ENCODE peak calls at places on chromosomes 7 and 10, in eight cellular contexts. W, C, S, R, E, L, X and Z are unnamed samples.

GRCh38 chr7:13880789-13881188 is 108.7 kb downstream of the ETV1 start:
- DNase-seq in W (no peak), C (no peak), S (peak; percentile 86), R (no peak), E (no peak), L (no peak), X (no peak), Z (no peak)

GRCh38 chr10:114131094-114131493 is 42.9 kb downstream of the CCDC186 start:
- DNase-seq in W (no peak), C (no peak), S (no peak), R (peak; percentile 80), E (no peak), L (no peak), X (no peak), Z (no peak)

GRCh38 chr10:97319671-97320479 is 804 bp downstream of the FRAT1 start:
- DNase-seq in W (no peak), C (no peak), S (peak; percentile 21), R (peak; percentile 51), E (peak; percentile 7), L (peak; percentile 52), X (peak; percentile 85), Z (peak; percentile 37)

GRCh38 chr7:50751136-50751535 is 31.6 kb downstream of the GRB10 start:
- DNase-seq in W (no peak), C (no peak), S (no peak), R (no peak), E (no peak), L (no peak), X (no peak), Z (no peak)

GRCh38 chr7:92788559-92789183 is 47.7 kb downstream of the CDK6 start:
- DNase-seq in W (no peak), C (no peak), S (no peak), R (peak; percentile 28), E (no peak), L (no peak), X (no peak), Z (no peak)

GRCh38 chr7:85567983-85568382 is 381.1 kb upstream of the SEMA3D start:
- DNase-seq in W (no peak), C (no peak), S (no peak), R (peak; percentile 47), E (no peak), L (no peak), X (no peak), Z (no peak)

GRCh38 chr10:30708234-30708633 is 78.7 kb upstream of the LYZL2 start:
- DNase-seq in W (no peak), C (no peak), S (no peak), R (no peak), E (no peak), L (no peak), X (no peak), Z (no peak)

GRCh38 chr10:95988702-95989101 is 54.7 kb upstream of the CCNJ start:
- DNase-seq in W (no peak), C (no peak), S (no peak), R (no peak), E (no peak), L (no peak), X (no peak), Z (no peak)

GRCh38 chr10:22345301-22346086 is at the start of gene SPAG6:
- DNase-seq in W (no peak), C (peak; percentile 48), S (no peak), R (peak; percentile 29), E (no peak), L (peak; percentile 64), X (peak; percentile 71), Z (peak; percentile 80)

GRCh38 chr10:60267802-60268201 is 121.9 kb downstream of the ANK3 start:
- DNase-seq in W (no peak), C (no peak), S (no peak), R (no peak), E (no peak), L (no peak), X (no peak), Z (no peak)

GRCh38 chr7:131190146-131190545 is 137.5 kb upstream of the MKLN1 start:
- DNase-seq in W (no peak), C (no peak), S (no peak), R (no peak), E (no peak), L (no peak), X (no peak), Z (no peak)

GRCh38 chr7:105662998-105663397 is 81.7 kb upstream of the EFCAB10 start:
- DNase-seq in W (no peak), C (no peak), S (no peak), R (no peak), E (no peak), L (no peak), X (no peak), Z (no peak)

GRCh38 chr10:110207805-110208613 is 604 bp downstream of the MXI1 start:
- DNase-seq in W (no peak), C (no peak), S (peak; percentile 38), R (peak; percentile 57), E (peak; percentile 13), L (no peak), X (peak; percentile 68), Z (no peak)

GRCh38 chr10:507908-508444 is 181.5 kb downstream of the DIP2C start:
- DNase-seq in W (no peak), C (no peak), S (no peak), R (no peak), E (no peak), L (no peak), X (peak; percentile 34), Z (no peak)

GRCh38 chr10:43574035-43574892 is at the start of gene ZNF239:
- DNase-seq in W (peak; percentile 57), C (peak; percentile 48), S (peak; percentile 68), R (peak; percentile 55), E (peak; percentile 57), L (peak; percentile 71), X (peak; percentile 92), Z (peak; percentile 47)

GRCh38 chr10:24453404-24453830 is 244.5 kb downstream of the KIAA1217 start:
- DNase-seq in W (no peak), C (no peak), S (no peak), R (no peak), E (no peak), L (no peak), X (no peak), Z (no peak)

GRCh38 chr7:13411151-13411550 is 578.3 kb downstream of the ETV1 start:
- DNase-seq in W (no peak), C (peak; percentile 4), S (no peak), R (no peak), E (no peak), L (no peak), X (no peak), Z (no peak)

GRCh38 chr7:35249537-35249907 is 4.4 kb downstream of the TBX20 start:
- DNase-seq in W (no peak), C (no peak), S (no peak), R (no peak), E (no peak), L (no peak), X (no peak), Z (no peak)

GRCh38 chr10:109977382-109977806 is 30.4 kb upstream of the ADD3 start:
- DNase-seq in W (no peak), C (no peak), S (no peak), R (no peak), E (no peak), L (no peak), X (no peak), Z (no peak)

GRCh38 chr10:94108200-94108599 is 114.5 kb downstream of the PLCE1 start:
- DNase-seq in W (no peak), C (no peak), S (no peak), R (no peak), E (no peak), L (no peak), X (no peak), Z (no peak)

GRCh38 chr7:157439761-157440160 is 103.0 kb downstream of the DNAJB6 start:
- DNase-seq in W (no peak), C (no peak), S (no peak), R (no peak), E (no peak), L (no peak), X (peak; percentile 10), Z (no peak)

GRCh38 chr7:79553811-79554555 is 100.5 kb upstream of the MAGI2 start:
- DNase-seq in W (no peak), C (no peak), S (peak; percentile 51), R (no peak), E (no peak), L (no peak), X (no peak), Z (no peak)

GRCh38 chr7:104980969-104981670 is 32.9 kb upstream of the KMT2E start:
- DNase-seq in W (no peak), C (peak; percentile 70), S (peak; percentile 63), R (peak; percentile 58), E (no peak), L (no peak), X (no peak), Z (peak; percentile 53)

GRCh38 chr10:92094960-92095359 is 171.4 kb downstream of the BTAF1 start:
- DNase-seq in W (no peak), C (no peak), S (no peak), R (no peak), E (no peak), L (no peak), X (no peak), Z (no peak)

GRCh38 chr10:14545827-14546226 is 215.1 kb upstream of the FRMD4A start:
- DNase-seq in W (no peak), C (no peak), S (peak; percentile 25), R (no peak), E (no peak), L (no peak), X (no peak), Z (no peak)

GRCh38 chr7:107884419-107884818 is 6.6 kb upstream of the DLD start:
- DNase-seq in W (no peak), C (no peak), S (no peak), R (no peak), E (no peak), L (no peak), X (no peak), Z (no peak)

GRCh38 chr7:123538189-123538714 is 3.9 kb upstream of the IQUB start:
- DNase-seq in W (no peak), C (no peak), S (peak; percentile 64), R (peak; percentile 38), E (no peak), L (no peak), X (no peak), Z (no peak)

GRCh38 chr7:128917061-128917460 is 6.6 kb upstream of the KCP start:
- DNase-seq in W (no peak), C (no peak), S (no peak), R (no peak), E (no peak), L (no peak), X (no peak), Z (no peak)

GRCh38 chr10:112360308-112361270 is 13.3 kb upstream of the ACSL5 start:
- DNase-seq in W (no peak), C (no peak), S (peak; percentile 58), R (no peak), E (no peak), L (no peak), X (no peak), Z (no peak)

GRCh38 chr10:4786043-4786839 is 39.8 kb upstream of the AKR1E2 start:
- DNase-seq in W (no peak), C (no peak), S (no peak), R (no peak), E (no peak), L (no peak), X (no peak), Z (no peak)